ENCODE peak calls at places on chromosomes 7 and 10, in four cellular contexts. F is NCI-H1105, S is head of caudate nucleus, N is colonic mucosa. L is an unnamed sample.

GRCh38 chr7:30470163-30470770 is 8.3 kb downstream of the NOD1 start:
- DNase-seq in F (no peak), S (no peak), N (no peak), L (no peak)

GRCh38 chr10:70130878-70131559 is 1.6 kb downstream of the AIFM2 start:
- DNase-seq in F (no peak), S (no peak), N (no peak), L (no peak)

GRCh38 chr10:23051855-23052309 is 43.5 kb upstream of the MSRB2 start:
- DNase-seq in F (no peak), S (no peak), N (no peak), L (no peak)

GRCh38 chr10:51204691-51205090 is 130.4 kb downstream of the PRKG1 start:
- DNase-seq in F (no peak), S (no peak), N (no peak), L (no peak)

GRCh38 chr10:4511559-4511958 is 314.4 kb upstream of the AKR1E2 start:
- DNase-seq in F (no peak), S (no peak), N (no peak), L (no peak)

GRCh38 chr10:114500643-114501042 is 96.3 kb upstream of the AFAP1L2 start:
- DNase-seq in F (no peak), S (no peak), N (no peak), L (no peak)

GRCh38 chr7:78465894-78466293 is 667.3 kb downstream of the PHTF2 start:
- DNase-seq in F (no peak), S (no peak), N (no peak), L (no peak)

GRCh38 chr7:80885774-80886173 is 33.1 kb downstream of the SEMA3C start:
- DNase-seq in F (no peak), S (no peak), N (no peak), L (no peak)

GRCh38 chr10:124886195-124886594 is 55.7 kb upstream of the ZRANB1 start:
- DNase-seq in F (no peak), S (no peak), N (no peak), L (no peak)

GRCh38 chr10:103915794-103916193 is 2.2 kb downstream of the STN1 start:
- DNase-seq in F (no peak), S (no peak), N (no peak), L (no peak)

GRCh38 chr7:129913428-129913827 is 39.3 kb downstream of the UBE2H start:
- DNase-seq in F (no peak), S (no peak), N (no peak), L (no peak)

GRCh38 chr10:73808021-73808815 is 3.2 kb downstream of the NDST2 start:
- DNase-seq in F (no peak), S (no peak), N (no peak), L (no peak)

GRCh38 chr7:83413425-83413824 is 235.5 kb downstream of the SEMA3E start:
- DNase-seq in F (no peak), S (no peak), N (no peak), L (no peak)

GRCh38 chr10:79319372-79319771 is 27.9 kb upstream of the PPIF start:
- DNase-seq in F (no peak), S (no peak), N (no peak), L (no peak)

GRCh38 chr10:123993534-123994416 is 99.6 kb downstream of the CHST15 start:
- DNase-seq in F (no peak), S (no peak), N (no peak), L (no peak)

GRCh38 chr10:3500408-3500856 is 284.6 kb downstream of the KLF6 start:
- DNase-seq in F (no peak), S (peak; percentile 79), N (no peak), L (no peak)

GRCh38 chr10:56604624-56605023 is 243.6 kb upstream of the ZWINT start:
- DNase-seq in F (no peak), S (no peak), N (no peak), L (no peak)

GRCh38 chr7:1201916-1202315 is 30.8 kb upstream of the UNCX start:
- DNase-seq in F (no peak), S (no peak), N (no peak), L (no peak)

GRCh38 chr10:70756710-70757360 is 28.3 kb downstream of the TBATA start:
- DNase-seq in F (no peak), S (no peak), N (no peak), L (no peak)

GRCh38 chr10:123445336-123445735 is 220.8 kb upstream of the GPR26 start:
- DNase-seq in F (no peak), S (no peak), N (no peak), L (no peak)

GRCh38 chr10:44300666-44301649 is 83.9 kb downstream of the CXCL12 start:
- DNase-seq in F (peak; percentile 22), S (no peak), N (no peak), L (no peak)

GRCh38 chr7:42350801-42351200 is 113.8 kb upstream of the GLI3 start:
- DNase-seq in F (no peak), S (no peak), N (no peak), L (no peak)

GRCh38 chr7:20395494-20395893 is 64.8 kb downstream of the ITGB8 start:
- DNase-seq in F (no peak), S (no peak), N (no peak), L (no peak)